ENCODE peak calls at places on chromosomes 3 and 15, in seven cellular contexts. T, Y, Z, M, F, X and C are unnamed samples.

GRCh38 chr3:51581529-51581928 is 43.0 kb downstream of the RAD54L2 start:
- DNase-seq in M (peak), X (no peak), Z (no peak), Y (no peak), T (no peak), F (no peak), C (no peak)

GRCh38 chr3:122932251-122932967 is 95.2 kb downstream of the SEMA5B start:
- DNase-seq in M (no peak), X (no peak), Y (no peak), Z (no peak), T (no peak), F (no peak), C (no peak)

GRCh38 chr3:12875857-12876451 is 34.6 kb upstream of the RPL32 start:
- DNase-seq in F (no peak), M (no peak), Z (no peak), Y (peak), T (no peak), X (peak), C (peak)

GRCh38 chr3:52827441-52827840 is 3.0 kb downstream of the ITIH4 start:
- DNase-seq in Y (no peak), F (no peak), M (peak), X (no peak), Z (no peak), T (no peak), C (no peak)

GRCh38 chr3:149894211-149894610 is 76.5 kb downstream of the PFN2 start:
- DNase-seq in F (no peak), X (no peak), M (no peak), Y (no peak), Z (no peak), T (no peak), C (no peak)

GRCh38 chr3:139928708-139929505 is 6.1 kb upstream of the CLSTN2 start:
- DNase-seq in T (no peak), X (no peak), Z (no peak), F (no peak), Y (no peak), M (no peak), C (no peak)

GRCh38 chr15:68054658-68055223 is 626 bp downstream of the PIAS1 start:
- DNase-seq in M (peak), Z (peak), F (peak), T (peak), Y (peak), X (peak), C (peak)

GRCh38 chr3:14598143-14598569 is 53.4 kb upstream of the CCDC174 start:
- DNase-seq in T (no peak), Y (peak), X (no peak), F (peak), M (peak), Z (peak), C (peak)

GRCh38 chr15:62665449-62665848 is 377.1 kb upstream of the TPM1 start:
- DNase-seq in Z (no peak), X (no peak), T (no peak), F (no peak), Y (no peak), M (peak), C (no peak)